ENCODE peak calls at places on chromosomes 4 and X, in four cellular contexts. B is fibroblast of the aortic adventitia; Z is CD4-positive, alpha-beta T cell; P is neural progenitor cell. H is an unnamed sample.

GRCh38 chrX:127873637-127874036 is 178.6 kb downstream of the ACTRT1 start:
- DNase-seq in Z (no peak), P (no peak), B (no peak), H (no peak)

GRCh38 chr4:183658362-183659028 is 490 bp downstream of the RWDD4 start:
- DNase-seq in Z (peak), P (peak), B (peak), H (no peak)

GRCh38 chr4:7328913-7329638 is 105.7 kb downstream of the PSAPL1 start:
- DNase-seq in B (peak), Z (no peak), P (no peak), H (no peak)

GRCh38 chr4:13543648-13544555 is at the start of gene NKX3-2:
- DNase-seq in B (no peak), Z (no peak), P (peak), H (peak)

GRCh38 chr4:83285022-83285387 is 407 bp upstream of the COQ2 start:
- DNase-seq in Z (no peak), B (peak), P (peak), H (no peak)

GRCh38 chr4:56128231-56128630 is 179.5 kb downstream of the CEP135 start:
- DNase-seq in P (no peak), B (peak), Z (no peak), H (no peak)

GRCh38 chrX:50609796-50610195 is 139.2 kb upstream of the DGKK start:
- DNase-seq in P (no peak), Z (no peak), B (no peak), H (no peak)

GRCh38 chr4:125283702-125284279 is 31.0 kb upstream of the FAT4 start:
- DNase-seq in Z (no peak), P (peak), B (peak), H (no peak)

GRCh38 chrX:34638116-34638515 is 19.0 kb downstream of the TMEM47 start:
- DNase-seq in B (peak), Z (no peak), P (peak), H (no peak)

GRCh38 chr4:46781434-46782092 is 127.5 kb downstream of the COX7B2 start:
- DNase-seq in B (no peak), Z (no peak), P (no peak), H (no peak)

GRCh38 chr4:128186623-128187022 is 101.0 kb downstream of the PGRMC2 start:
- DNase-seq in P (no peak), Z (no peak), B (no peak), H (no peak)

DNA sequence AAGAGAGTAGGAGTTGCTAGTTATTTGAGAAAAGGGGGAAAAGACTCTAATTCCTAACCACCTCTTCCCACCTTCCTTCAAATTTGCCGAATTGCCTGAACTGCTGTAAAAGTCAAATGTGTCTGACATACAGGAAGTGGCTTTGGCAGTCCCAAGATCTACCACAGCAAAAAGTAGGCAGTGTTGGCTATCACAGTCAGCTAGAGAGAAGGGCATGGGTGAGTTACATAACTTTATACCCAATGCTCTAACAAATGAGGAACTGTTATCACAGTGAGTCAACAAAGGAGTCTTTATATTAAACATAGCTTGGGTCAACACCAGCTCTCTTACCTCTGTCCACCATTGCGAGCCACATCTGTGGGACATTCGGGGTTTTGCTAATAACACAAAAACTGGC is 2.4 kb upstream of the MBNL3 start:
- DNase-seq in B (no peak), Z (no peak), P (no peak), H (no peak)
- TF ChIP-seq CTCF in B (no peak), Z (peak), P (no peak), H (peak)

GRCh38 chrX:86241547-86241946 is 93.3 kb downstream of the DACH2 start:
- DNase-seq in P (no peak), Z (no peak), B (no peak), H (no peak)

GRCh38 chrX:86237482-86237881 is 89.2 kb downstream of the DACH2 start:
- DNase-seq in P (no peak), Z (no peak), B (no peak), H (no peak)
- TF ChIP-seq CTCF in P (no peak), Z (no peak), B (no peak), H (no peak)

GRCh38 chrX:40632199-40632598 is 9.0 kb downstream of the MPC1L start:
- DNase-seq in B (no peak), P (no peak), Z (no peak), H (no peak)
- TF ChIP-seq CTCF in B (no peak), P (no peak), Z (no peak), H (no peak)

GRCh38 chrX:130263016-130263415 is 5.7 kb downstream of the ZNF280C start:
- DNase-seq in Z (no peak), B (peak), P (no peak), H (no peak)
- TF ChIP-seq CTCF in Z (no peak), B (no peak), P (no peak), H (no peak)

H was measured in type B pancreatic cell.